ENCODE peak calls at places on chromosomes 5 and 9, in six cellular contexts. One of them, this sample, is unnamed. For H3K4me1, the result is how much of the 10 kb centered on the place peaks cover.

GRCh38 chr5:168365581-168366081 is 74.2 kb downstream of the WWC1 start:
- DNase-seq in CD8-positive, alpha-beta memory T cell: no peak
- DNase-seq in effector memory CD4-positive, alpha-beta T cell: no peak
- DNase-seq in small intestine: peak
- DNase-seq in spleen: no peak
- DNase-seq in uterus: no peak
- DNase-seq in this sample: no peak

GRCh38 chr5:159978358-159978757 is 30.6 kb upstream of the TTC1 start:
- DNase-seq in CD8-positive, alpha-beta memory T cell: no peak
- DNase-seq in effector memory CD4-positive, alpha-beta T cell: no peak
- DNase-seq in small intestine: no peak
- DNase-seq in spleen: no peak
- DNase-seq in uterus: no peak
- DNase-seq in this sample: no peak

GRCh38 chr9:129280236-129281231 is 102.5 kb upstream of the IER5L start:
- DNase-seq in CD8-positive, alpha-beta memory T cell: no peak
- DNase-seq in effector memory CD4-positive, alpha-beta T cell: no peak
- DNase-seq in small intestine: no peak
- DNase-seq in spleen: peak
- DNase-seq in uterus: no peak
- DNase-seq in this sample: no peak

GRCh38 chr5:39092581-39093350 is 18.6 kb upstream of the RICTOR start:
- DNase-seq in CD8-positive, alpha-beta memory T cell: no peak
- DNase-seq in effector memory CD4-positive, alpha-beta T cell: no peak
- DNase-seq in small intestine: no peak
- DNase-seq in spleen: no peak
- DNase-seq in uterus: no peak
- DNase-seq in this sample: no peak

GRCh38 chr5:98585661-98586310 is 187.7 kb upstream of the RGMB start:
- DNase-seq in CD8-positive, alpha-beta memory T cell: no peak
- DNase-seq in effector memory CD4-positive, alpha-beta T cell: no peak
- DNase-seq in small intestine: no peak
- DNase-seq in spleen: no peak
- DNase-seq in uterus: no peak
- DNase-seq in this sample: no peak

GRCh38 chr5:58265531-58265930 is 194.4 kb downstream of the PLK2 start:
- DNase-seq in CD8-positive, alpha-beta memory T cell: no peak
- DNase-seq in effector memory CD4-positive, alpha-beta T cell: no peak
- DNase-seq in small intestine: no peak
- DNase-seq in spleen: no peak
- DNase-seq in uterus: no peak
- DNase-seq in this sample: no peak

GRCh38 chr5:67222243-67223033 is 25.8 kb upstream of the CD180 start:
- DNase-seq in CD8-positive, alpha-beta memory T cell: no peak
- DNase-seq in effector memory CD4-positive, alpha-beta T cell: no peak
- DNase-seq in small intestine: no peak
- DNase-seq in spleen: no peak
- DNase-seq in uterus: no peak
- DNase-seq in this sample: no peak

GRCh38 chr9:103037508-103038477 is 42.7 kb downstream of the CYLC2 start:
- DNase-seq in CD8-positive, alpha-beta memory T cell: no peak
- DNase-seq in effector memory CD4-positive, alpha-beta T cell: no peak
- DNase-seq in small intestine: no peak
- DNase-seq in spleen: peak
- DNase-seq in uterus: no peak
- DNase-seq in this sample: peak

GRCh38 chr9:71984388-71985069 is 73.1 kb downstream of the C9orf85 start:
- DNase-seq in CD8-positive, alpha-beta memory T cell: no peak
- DNase-seq in effector memory CD4-positive, alpha-beta T cell: no peak
- DNase-seq in small intestine: peak
- DNase-seq in spleen: no peak
- DNase-seq in uterus: no peak
- DNase-seq in this sample: peak

GRCh38 chr5:31415009-31415923 is 116.6 kb downstream of the DROSHA start:
- DNase-seq in CD8-positive, alpha-beta memory T cell: no peak
- DNase-seq in effector memory CD4-positive, alpha-beta T cell: no peak
- DNase-seq in small intestine: no peak
- DNase-seq in spleen: no peak
- DNase-seq in uterus: no peak
- DNase-seq in this sample: no peak

DNA sequence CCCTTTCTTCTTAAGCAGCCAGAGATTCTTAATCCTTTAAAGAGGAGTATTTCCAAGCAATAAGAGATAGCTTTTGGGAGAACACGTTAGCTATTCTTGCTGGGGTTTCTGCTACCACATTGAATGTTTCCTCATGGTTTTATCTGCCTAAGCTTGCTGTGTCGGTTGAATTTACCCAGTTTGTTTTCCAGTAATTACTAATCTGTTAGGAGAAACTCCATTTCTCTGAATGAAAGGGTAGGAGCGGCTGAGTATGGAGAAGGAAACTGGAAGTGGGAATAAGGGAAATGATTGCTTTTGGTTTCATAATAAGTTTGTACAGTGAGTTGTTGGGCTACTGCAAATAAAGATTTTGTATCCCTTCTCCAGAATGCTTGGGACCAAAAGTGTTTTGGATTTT is 1.2 kb downstream of the JAK2 start:
- DNase-seq in CD8-positive, alpha-beta memory T cell: no peak
- DNase-seq in effector memory CD4-positive, alpha-beta T cell: no peak
- DNase-seq in small intestine: peak
- DNase-seq in spleen: no peak
- DNase-seq in uterus: no peak
- DNase-seq in this sample: no peak
- H3K4me3 ChIP-seq in CD8-positive, alpha-beta memory T cell: peak
- H3K4me3 ChIP-seq in effector memory CD4-positive, alpha-beta T cell: peak
- H3K4me3 ChIP-seq in small intestine: peak
- H3K4me3 ChIP-seq in spleen: peak
- H3K4me3 ChIP-seq in uterus: peak
- H3K4me3 ChIP-seq in this sample: peak

DNA sequence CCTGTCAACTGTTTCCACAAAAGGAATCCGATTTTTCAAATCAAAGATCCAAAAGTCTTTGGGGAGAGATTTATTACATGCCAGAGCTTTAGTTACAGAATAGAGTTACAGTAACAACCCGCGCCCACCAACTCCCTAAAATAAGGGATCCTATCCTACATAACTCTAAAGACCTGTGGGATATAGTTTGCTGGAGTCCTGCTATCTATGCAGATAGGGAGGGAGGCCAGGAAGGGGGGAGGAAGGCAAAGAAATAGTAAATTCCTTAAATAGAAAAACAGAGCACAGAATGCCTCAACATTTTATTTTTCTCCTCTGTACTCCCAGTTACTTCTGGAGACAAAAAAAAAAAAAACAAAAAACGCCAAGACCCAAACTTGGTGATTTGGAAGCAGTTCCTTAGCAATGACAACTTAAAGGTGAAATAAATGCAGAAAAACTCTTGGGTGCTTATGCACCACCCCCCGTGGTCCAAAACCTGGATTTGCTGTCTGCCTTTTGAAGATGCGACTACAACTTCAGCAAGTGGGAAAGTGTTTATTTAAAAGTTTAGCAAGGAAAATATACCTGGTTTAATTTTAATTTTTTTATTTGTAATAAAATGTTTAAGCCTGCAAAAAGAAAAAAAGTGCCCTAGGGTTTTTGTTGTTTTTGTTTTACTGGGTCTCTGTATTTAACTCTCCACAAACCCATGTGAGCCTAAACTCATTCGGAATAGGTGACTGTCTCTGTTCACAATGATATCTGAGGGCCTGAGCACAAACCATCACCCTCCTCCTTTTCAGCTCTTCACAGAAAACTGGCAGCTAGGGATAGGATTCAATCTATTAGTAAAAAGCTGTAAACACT is 10.3 kb downstream of the FOXD1 start:
- DNase-seq in CD8-positive, alpha-beta memory T cell: no peak
- DNase-seq in effector memory CD4-positive, alpha-beta T cell: no peak
- DNase-seq in small intestine: no peak
- DNase-seq in spleen: no peak
- DNase-seq in uterus: no peak
- DNase-seq in this sample: no peak
- H3K4me1 ChIP-seq in CD8-positive, alpha-beta memory T cell: under half
- H3K4me1 ChIP-seq in effector memory CD4-positive, alpha-beta T cell: under half
- H3K4me1 ChIP-seq in small intestine: under half
- H3K4me1 ChIP-seq in spleen: under half
- H3K4me1 ChIP-seq in uterus: under half
- H3K4me1 ChIP-seq in this sample: under half

DNA sequence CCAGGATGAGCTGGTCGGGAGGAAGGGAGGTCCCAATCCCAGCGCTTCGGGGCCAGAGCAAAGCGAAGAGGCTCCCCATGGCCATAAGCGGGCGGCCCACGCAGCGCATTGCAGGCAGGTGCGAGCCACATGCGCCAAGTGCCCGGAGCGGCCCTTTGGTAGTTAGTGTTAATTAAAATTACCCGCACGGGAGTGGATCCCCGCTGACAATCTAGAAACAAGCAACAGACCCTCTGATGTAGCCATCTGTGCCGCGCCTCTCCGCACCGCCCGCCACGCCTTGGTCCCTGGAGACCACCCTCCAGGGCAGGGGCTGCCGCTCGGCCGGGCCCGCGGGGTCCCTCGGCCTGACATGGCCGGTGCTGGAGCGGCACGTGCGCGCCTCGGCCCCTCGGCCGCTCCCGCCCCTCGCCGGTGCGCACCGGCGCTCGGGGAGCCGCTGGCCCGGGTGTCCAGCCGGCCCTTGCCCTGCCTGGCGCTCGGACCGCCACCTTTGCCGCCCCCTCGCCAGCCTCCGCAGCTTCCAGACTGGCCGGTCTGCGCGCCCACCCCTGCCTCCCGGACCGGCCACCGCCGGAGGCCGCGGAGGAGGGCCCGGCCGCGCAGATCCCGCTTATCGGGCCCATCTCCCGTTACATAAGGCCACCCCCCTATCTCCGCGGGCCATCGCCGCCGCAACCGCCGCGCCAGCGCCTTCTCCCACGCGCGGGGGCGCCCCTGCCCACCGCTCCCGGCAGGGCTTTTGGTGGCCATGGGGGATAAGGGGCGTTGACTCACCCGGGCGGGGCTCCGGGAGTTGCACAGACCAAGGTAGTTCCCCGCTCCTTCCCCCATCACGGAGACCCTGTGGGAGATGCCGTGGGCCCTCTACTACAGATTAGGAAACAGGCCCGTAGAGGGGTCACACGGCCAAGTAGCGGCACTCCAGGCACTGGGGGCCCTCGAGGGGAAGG is 1.9 kb upstream of the IL13 start:
- DNase-seq in CD8-positive, alpha-beta memory T cell: no peak
- DNase-seq in effector memory CD4-positive, alpha-beta T cell: peak
- DNase-seq in small intestine: no peak
- DNase-seq in spleen: no peak
- DNase-seq in uterus: no peak
- DNase-seq in this sample: no peak
- H3K4me3 ChIP-seq in CD8-positive, alpha-beta memory T cell: no peak
- H3K4me3 ChIP-seq in effector memory CD4-positive, alpha-beta T cell: peak
- H3K4me3 ChIP-seq in small intestine: peak
- H3K4me3 ChIP-seq in spleen: peak
- H3K4me3 ChIP-seq in uterus: peak
- H3K4me3 ChIP-seq in this sample: peak

DNA sequence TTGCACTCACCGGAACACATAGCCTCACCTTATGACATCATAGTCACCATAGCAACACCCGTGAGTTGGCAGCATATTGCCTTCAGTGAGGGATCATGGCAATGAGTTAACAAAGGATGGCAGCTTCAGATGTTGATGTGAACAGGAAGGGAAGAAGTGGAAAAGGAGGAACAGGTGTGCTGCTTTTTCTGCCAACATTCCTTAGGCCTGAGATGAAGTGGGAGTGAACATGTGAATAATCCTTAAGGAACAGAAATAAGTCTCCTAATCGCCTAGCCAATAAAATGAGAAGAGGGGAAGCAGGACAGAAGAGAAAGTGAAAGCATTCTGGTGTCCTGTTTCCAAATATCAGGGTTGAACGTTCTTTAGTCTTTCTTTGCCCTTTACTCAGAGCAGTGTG is 360.0 kb downstream of the BRINP1 start:
- DNase-seq in CD8-positive, alpha-beta memory T cell: no peak
- DNase-seq in effector memory CD4-positive, alpha-beta T cell: no peak
- DNase-seq in small intestine: peak
- DNase-seq in spleen: no peak
- DNase-seq in uterus: no peak
- DNase-seq in this sample: no peak
- H3K4me1 ChIP-seq in CD8-positive, alpha-beta memory T cell: under half
- H3K4me1 ChIP-seq in effector memory CD4-positive, alpha-beta T cell: under half
- H3K4me1 ChIP-seq in small intestine: under half
- H3K4me1 ChIP-seq in spleen: under half
- H3K4me1 ChIP-seq in uterus: under half
- H3K4me1 ChIP-seq in this sample: under half

DNA sequence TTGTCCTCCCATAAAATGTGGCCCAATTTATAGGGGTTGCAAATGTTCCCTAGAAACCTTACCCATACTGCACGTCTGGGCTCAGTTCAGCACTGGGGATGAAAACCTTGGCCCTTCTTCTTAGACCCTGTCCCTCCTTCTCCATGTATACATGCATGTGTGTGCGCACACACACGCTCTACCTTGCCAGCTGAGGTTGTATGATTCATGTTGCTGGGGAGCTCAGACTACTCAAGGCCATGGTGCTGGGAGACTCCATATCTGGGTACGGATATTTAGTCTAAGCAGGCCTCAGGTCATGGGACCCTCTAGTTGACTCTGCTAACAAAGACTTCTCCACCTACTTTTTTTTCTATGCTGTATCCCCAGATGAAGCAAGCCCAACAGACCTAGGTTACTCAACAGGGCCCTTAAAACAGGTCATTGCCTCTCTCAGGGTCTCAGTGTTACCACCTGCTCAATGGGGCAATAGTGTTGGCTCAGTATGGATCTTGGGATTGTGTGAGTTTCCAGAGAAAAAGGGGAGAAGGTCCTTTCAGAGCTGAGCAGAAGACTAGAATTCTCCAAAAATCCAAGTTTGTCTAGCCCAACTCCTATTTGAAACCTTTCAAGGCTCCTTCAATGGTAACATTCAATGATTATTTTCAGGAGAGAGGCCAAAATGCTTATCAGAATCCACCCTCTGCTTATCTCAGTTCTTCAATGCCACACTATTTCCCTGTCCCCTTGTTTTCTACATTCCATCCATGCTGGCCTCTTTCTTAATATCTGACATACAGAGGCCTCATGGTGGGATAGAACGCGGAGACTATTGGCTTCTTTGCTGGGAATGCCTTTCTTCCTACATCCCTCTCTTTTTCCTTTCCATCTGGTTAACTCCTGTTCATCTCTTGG is 123.6 kb upstream of the PITX1 start:
- DNase-seq in CD8-positive, alpha-beta memory T cell: no peak
- DNase-seq in effector memory CD4-positive, alpha-beta T cell: no peak
- DNase-seq in small intestine: no peak
- DNase-seq in spleen: no peak
- DNase-seq in uterus: no peak
- DNase-seq in this sample: no peak
- H3K4me3 ChIP-seq in CD8-positive, alpha-beta memory T cell: no peak
- H3K4me3 ChIP-seq in effector memory CD4-positive, alpha-beta T cell: no peak
- H3K4me3 ChIP-seq in small intestine: no peak
- H3K4me3 ChIP-seq in spleen: no peak
- H3K4me3 ChIP-seq in uterus: no peak
- H3K4me3 ChIP-seq in this sample: no peak

This sample was measured in heart right ventricle.